ENCODE peak calls at places on chromosomes 6 and 20, in four cellular contexts. One of them, this sample, is unnamed.
A peak's percentile ranks its signal among the peaks of the same experiment; 100 is the strongest.

GRCh38 chr6:81793811-81794210 is 41.3 kb upstream of the TENT5A start:
- DNase-seq in hepatocyte: no peak
- DNase-seq in mammary epithelial cell: no peak
- DNase-seq in H1: no peak
- DNase-seq in this sample: peak; percentile 24

GRCh38 chr6:9977451-9977850 is 437.4 kb downstream of the TFAP2A start:
- DNase-seq in hepatocyte: no peak
- DNase-seq in mammary epithelial cell: no peak
- DNase-seq in H1: no peak
- DNase-seq in this sample: no peak

GRCh38 chr6:45422541-45423110 is 44.9 kb upstream of the SUPT3H start:
- DNase-seq in hepatocyte: peak; percentile 38
- DNase-seq in mammary epithelial cell: peak; percentile 57
- DNase-seq in H1: no peak
- DNase-seq in this sample: peak; percentile 55

GRCh38 chr6:45496085-45496433 is 118.3 kb upstream of the SUPT3H start:
- DNase-seq in hepatocyte: no peak
- DNase-seq in mammary epithelial cell: no peak
- DNase-seq in H1: no peak
- DNase-seq in this sample: no peak

GRCh38 chr6:142378138-142378875 is 76.5 kb downstream of the ADGRG6 start:
- DNase-seq in hepatocyte: peak; percentile 40
- DNase-seq in mammary epithelial cell: peak; percentile 45
- DNase-seq in H1: no peak
- DNase-seq in this sample: peak; percentile 94

GRCh38 chr6:28597217-28597835 is 71.6 kb downstream of the GPX5 start:
- DNase-seq in hepatocyte: peak; percentile 58
- DNase-seq in mammary epithelial cell: peak; percentile 79
- DNase-seq in H1: peak; percentile 86
- DNase-seq in this sample: peak; percentile 46

GRCh38 chr6:2245954-2246863 is 804 bp upstream of the GMDS start:
- DNase-seq in hepatocyte: peak; percentile 90
- DNase-seq in mammary epithelial cell: peak; percentile 82
- DNase-seq in H1: no peak
- DNase-seq in this sample: peak; percentile 48

GRCh38 chr20:42380287-42380686 is 762.1 kb upstream of the CHD6 start:
- DNase-seq in hepatocyte: no peak
- DNase-seq in mammary epithelial cell: no peak
- DNase-seq in H1: no peak
- DNase-seq in this sample: no peak

GRCh38 chr6:152642578-152643375 is 5.6 kb upstream of the SYNE1 start:
- DNase-seq in hepatocyte: peak; percentile 69
- DNase-seq in mammary epithelial cell: peak; percentile 56
- DNase-seq in H1: peak; percentile 60
- DNase-seq in this sample: peak; percentile 20

GRCh38 chr20:41334452-41335421 is 5.9 kb upstream of the LPIN3 start:
- DNase-seq in hepatocyte: peak; percentile 3
- DNase-seq in mammary epithelial cell: no peak
- DNase-seq in H1: no peak
- DNase-seq in this sample: no peak

GRCh38 chr20:20360464-20360863 is 7.4 kb upstream of the INSM1 start:
- DNase-seq in hepatocyte: peak; percentile 82
- DNase-seq in mammary epithelial cell: peak; percentile 60
- DNase-seq in H1: no peak
- DNase-seq in this sample: peak; percentile 25

GRCh38 chr20:15556869-15557268 is 1016.4 kb downstream of the KIF16B start:
- DNase-seq in hepatocyte: no peak
- DNase-seq in mammary epithelial cell: no peak
- DNase-seq in H1: no peak
- DNase-seq in this sample: no peak

DNA sequence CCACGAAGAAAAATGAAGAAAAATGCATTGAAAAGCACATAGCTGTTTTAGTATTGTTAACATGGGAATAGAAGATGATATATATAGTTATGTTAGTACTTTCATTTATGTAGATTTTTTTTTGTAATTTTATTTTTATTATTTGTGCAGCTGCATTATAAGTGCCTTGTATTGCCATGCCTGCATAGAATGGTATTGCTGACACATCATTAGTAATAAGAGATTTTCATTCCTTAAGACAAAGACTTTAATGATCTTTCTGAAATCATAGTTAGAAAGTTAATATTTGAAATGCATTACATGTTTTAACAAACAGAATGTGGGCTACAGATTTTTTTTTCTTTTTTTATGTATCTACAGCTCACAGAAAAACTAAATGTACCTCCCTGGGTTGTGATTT is 506.5 kb downstream of the NKAIN2 start:
- DNase-seq in hepatocyte: no peak
- DNase-seq in mammary epithelial cell: no peak
- DNase-seq in H1: no peak
- DNase-seq in this sample: no peak
- H3K79me2 ChIP-seq in hepatocyte: no peaks in the 10 kb centered on the region
- H3K79me2 ChIP-seq in mammary epithelial cell: no peaks in the 10 kb centered on the region
- H3K79me2 ChIP-seq in H1: no peaks in the 10 kb centered on the region
- H3K79me2 ChIP-seq in this sample: no peaks in the 10 kb centered on the region

DNA sequence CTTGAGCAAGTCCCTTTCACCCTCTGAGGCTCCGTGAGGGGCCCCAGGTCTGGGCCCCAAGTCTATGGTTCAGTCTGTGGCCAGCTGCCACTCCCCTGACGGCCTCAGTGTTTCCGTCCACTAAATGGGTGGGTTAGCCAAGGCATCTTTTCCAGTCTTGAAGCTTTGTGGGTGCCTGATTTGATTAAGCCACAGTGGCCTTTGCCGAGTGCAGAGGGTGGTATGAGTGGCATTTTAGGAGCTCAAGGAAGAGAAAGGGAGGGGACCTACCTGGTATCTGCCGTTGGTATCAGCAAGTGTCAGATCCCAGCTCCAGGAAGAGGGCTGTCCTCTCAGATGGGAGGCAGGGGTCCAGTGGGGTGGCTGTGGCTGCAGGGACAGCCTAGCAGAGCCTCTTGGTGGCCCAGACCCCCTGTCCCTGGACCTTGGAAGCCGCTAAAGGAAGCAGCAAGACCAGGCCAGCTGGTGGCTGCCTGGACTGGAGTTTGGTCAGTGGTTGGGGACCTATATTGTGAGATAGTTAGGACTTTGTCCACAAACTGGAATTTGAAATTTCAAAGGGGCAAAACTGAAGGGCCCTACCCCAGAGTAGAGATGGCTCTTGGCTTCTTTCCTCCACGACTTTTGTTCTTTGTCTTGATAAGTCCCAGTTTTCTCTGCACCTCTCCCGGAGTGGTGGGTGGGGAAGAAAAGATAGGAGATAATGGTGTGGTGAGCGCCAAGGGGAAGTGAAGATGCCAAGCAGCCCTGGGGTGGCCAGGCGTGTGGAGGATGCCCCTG is 39.9 kb downstream of the HNF4A start:
- DNase-seq in hepatocyte: no peak
- DNase-seq in mammary epithelial cell: no peak
- DNase-seq in H1: no peak
- DNase-seq in this sample: no peak
- H3K79me2 ChIP-seq in hepatocyte: peaks cover 71% of the 10 kb centered on the region
- H3K79me2 ChIP-seq in mammary epithelial cell: no peaks in the 10 kb centered on the region
- H3K79me2 ChIP-seq in H1: no peaks in the 10 kb centered on the region
- H3K79me2 ChIP-seq in this sample: no peaks in the 10 kb centered on the region

GRCh38 chr6:41877051-41877680 is 18.0 kb downstream of the USP49 start:
- DNase-seq in hepatocyte: no peak
- DNase-seq in mammary epithelial cell: no peak
- DNase-seq in H1: no peak
- DNase-seq in this sample: no peak

GRCh38 chr6:41872102-41872602 is 23.0 kb downstream of the USP49 start:
- DNase-seq in hepatocyte: no peak
- DNase-seq in mammary epithelial cell: no peak
- DNase-seq in H1: no peak
- DNase-seq in this sample: no peak

GRCh38 chr6:41874741-41875140 is 20.4 kb downstream of the USP49 start:
- DNase-seq in hepatocyte: no peak
- DNase-seq in mammary epithelial cell: no peak
- DNase-seq in H1: no peak
- DNase-seq in this sample: no peak

GRCh38 chr6:41871677-41872076 is 23.5 kb downstream of the USP49 start:
- DNase-seq in hepatocyte: no peak
- DNase-seq in mammary epithelial cell: no peak
- DNase-seq in H1: no peak
- DNase-seq in this sample: no peak
- H3K79me2 ChIP-seq in hepatocyte: no peaks in the 10 kb centered on the region
- H3K79me2 ChIP-seq in mammary epithelial cell: no peaks in the 10 kb centered on the region
- H3K79me2 ChIP-seq in H1: no peaks in the 10 kb centered on the region
- H3K79me2 ChIP-seq in this sample: no peaks in the 10 kb centered on the region

DNA sequence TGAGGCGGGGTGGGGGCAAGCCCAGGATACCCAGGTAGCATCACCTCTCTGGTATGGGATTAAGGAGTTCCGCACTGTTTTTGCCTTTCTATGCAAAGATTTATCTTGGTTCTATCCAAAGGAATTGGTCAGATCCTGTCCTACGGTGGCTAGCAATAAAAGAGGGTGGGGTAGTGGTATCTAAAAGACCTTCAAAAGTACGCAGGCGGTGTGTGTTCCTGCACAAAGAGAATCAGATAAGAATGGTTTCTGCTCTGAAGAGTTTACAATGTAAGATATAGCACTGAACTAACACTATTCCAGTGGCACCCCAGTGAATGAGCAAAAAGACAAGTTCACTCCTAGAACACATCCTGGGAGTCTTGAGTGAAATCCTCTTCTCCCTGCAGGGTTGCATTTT is 6.3 kb downstream of the MRPS18A start:
- DNase-seq in hepatocyte: no peak
- DNase-seq in mammary epithelial cell: no peak
- DNase-seq in H1: no peak
- DNase-seq in this sample: no peak
- H3K79me2 ChIP-seq in hepatocyte: peaks cover 65% of the 10 kb centered on the region
- H3K79me2 ChIP-seq in mammary epithelial cell: peaks cover 62% of the 10 kb centered on the region
- H3K79me2 ChIP-seq in H1: peaks cover 4% of the 10 kb centered on the region
- H3K79me2 ChIP-seq in this sample: peaks cover 53% of the 10 kb centered on the region

GRCh38 chr6:107654736-107655135 is 164.8 kb downstream of the SOBP start:
- DNase-seq in hepatocyte: no peak
- DNase-seq in mammary epithelial cell: no peak
- DNase-seq in H1: no peak
- DNase-seq in this sample: no peak

GRCh38 chr6:107653861-107654394 is 164.0 kb downstream of the SOBP start:
- DNase-seq in hepatocyte: no peak
- DNase-seq in mammary epithelial cell: no peak
- DNase-seq in H1: no peak
- DNase-seq in this sample: no peak

GRCh38 chr6:107656883-107657282 is 167.0 kb downstream of the SOBP start:
- DNase-seq in hepatocyte: no peak
- DNase-seq in mammary epithelial cell: no peak
- DNase-seq in H1: no peak
- DNase-seq in this sample: no peak

GRCh38 chr6:107656381-107656780 is 166.5 kb downstream of the SOBP start:
- DNase-seq in hepatocyte: no peak
- DNase-seq in mammary epithelial cell: no peak
- DNase-seq in H1: no peak
- DNase-seq in this sample: no peak

GRCh38 chr6:107655245-107655644 is 165.3 kb downstream of the SOBP start:
- DNase-seq in hepatocyte: no peak
- DNase-seq in mammary epithelial cell: no peak
- DNase-seq in H1: no peak
- DNase-seq in this sample: no peak
- H3K79me2 ChIP-seq in hepatocyte: no peaks in the 10 kb centered on the region
- H3K79me2 ChIP-seq in mammary epithelial cell: no peaks in the 10 kb centered on the region
- H3K79me2 ChIP-seq in H1: no peaks in the 10 kb centered on the region
- H3K79me2 ChIP-seq in this sample: no peaks in the 10 kb centered on the region

GRCh38 chr6:129677634-129678325 is 32.2 kb downstream of the ARHGAP18 start:
- DNase-seq in hepatocyte: no peak
- DNase-seq in mammary epithelial cell: no peak
- DNase-seq in H1: no peak
- DNase-seq in this sample: no peak

GRCh38 chr6:129680633-129681032 is 29.3 kb downstream of the ARHGAP18 start:
- DNase-seq in hepatocyte: no peak
- DNase-seq in mammary epithelial cell: no peak
- DNase-seq in H1: no peak
- DNase-seq in this sample: no peak

GRCh38 chr6:129679758-129680157 is 30.2 kb downstream of the ARHGAP18 start:
- DNase-seq in hepatocyte: no peak
- DNase-seq in mammary epithelial cell: no peak
- DNase-seq in H1: no peak
- DNase-seq in this sample: no peak

GRCh38 chr6:129679250-129679649 is 30.7 kb downstream of the ARHGAP18 start:
- DNase-seq in hepatocyte: no peak
- DNase-seq in mammary epithelial cell: no peak
- DNase-seq in H1: no peak
- DNase-seq in this sample: peak; percentile 50

GRCh38 chr6:129678463-129678862 is 31.5 kb downstream of the ARHGAP18 start:
- DNase-seq in hepatocyte: no peak
- DNase-seq in mammary epithelial cell: no peak
- DNase-seq in H1: no peak
- DNase-seq in this sample: no peak
- H3K79me2 ChIP-seq in hepatocyte: peaks cover 72% of the 10 kb centered on the region
- H3K79me2 ChIP-seq in mammary epithelial cell: peaks cover 86% of the 10 kb centered on the region
- H3K79me2 ChIP-seq in H1: no peaks in the 10 kb centered on the region
- H3K79me2 ChIP-seq in this sample: peaks cover 78% of the 10 kb centered on the region

This sample was measured in astrocyte.